ENCODE peak calls at places on chromosomes 6 and 20, in nine cellular contexts. W, A, G, U, D, O, J, R and M are unnamed samples.

GRCh38 chr20:40160151-40160550 is 528.9 kb downstream of the MAFB start:
- DNase-seq in W (peak; percentile 30), A (peak; percentile 31), G (peak; percentile 32), U (peak; percentile 80), D (no peak), O (peak; percentile 32), J (peak; percentile 70), R (peak; percentile 13), M (peak; percentile 28)

GRCh38 chr6:44697333-44697732 is 309.8 kb downstream of the CDC5L start:
- DNase-seq in W (no peak), A (no peak), G (no peak), U (no peak), D (no peak), O (no peak), J (peak; percentile 43), R (no peak), M (peak; percentile 55)

GRCh38 chr6:3888153-3888957 is 39.2 kb downstream of the FAM50B start:
- DNase-seq in W (no peak), A (no peak), G (no peak), U (no peak), D (no peak), O (no peak), J (peak; percentile 79), R (no peak), M (no peak)

GRCh38 chr6:118603372-118603771 is 48.0 kb downstream of the CEP85L start:
- DNase-seq in W (no peak), A (no peak), G (no peak), U (peak; percentile 15), D (no peak), O (no peak), J (no peak), R (no peak), M (no peak)

GRCh38 chr6:135861189-135861588 is 9.7 kb downstream of the PDE7B start:
- DNase-seq in W (no peak), A (no peak), G (no peak), U (peak; percentile 33), D (no peak), O (no peak), J (no peak), R (no peak), M (no peak)

GRCh38 chr6:85498596-85499258 is 48.8 kb downstream of the NT5E start:
- DNase-seq in W (no peak), A (no peak), G (no peak), U (peak; percentile 18), D (no peak), O (no peak), J (no peak), R (no peak), M (no peak)

GRCh38 chr6:144515761-144516160 is 230.6 kb downstream of the UTRN start:
- DNase-seq in W (no peak), A (no peak), G (no peak), U (no peak), D (no peak), O (no peak), J (no peak), R (no peak), M (no peak)

GRCh38 chr6:43814865-43815264 is 44.9 kb downstream of the VEGFA start:
- DNase-seq in W (no peak), A (no peak), G (no peak), U (no peak), D (no peak), O (no peak), J (no peak), R (no peak), M (no peak)

GRCh38 chr20:40991181-40991889 is 37.3 kb upstream of the TOP1 start:
- DNase-seq in W (peak; percentile 36), A (no peak), G (no peak), U (peak; percentile 92), D (no peak), O (peak; percentile 40), J (no peak), R (no peak), M (no peak)

GRCh38 chr20:51797357-51798025 is 4.8 kb downstream of the SALL4 start:
- DNase-seq in W (no peak), A (no peak), G (no peak), U (no peak), D (no peak), O (no peak), J (no peak), R (no peak), M (no peak)

GRCh38 chr6:98477231-98477630 is 357.1 kb upstream of the POU3F2 start:
- DNase-seq in W (no peak), A (no peak), G (no peak), U (no peak), D (no peak), O (no peak), J (no peak), R (no peak), M (no peak)

GRCh38 chr6:97726378-97726777 is 443.4 kb upstream of the MMS22L start:
- DNase-seq in W (no peak), A (peak; percentile 32), G (peak; percentile 1), U (peak; percentile 25), D (no peak), O (no peak), J (no peak), R (no peak), M (no peak)

GRCh38 chr6:66429220-66429619 is 722.2 kb upstream of the EYS start:
- DNase-seq in W (no peak), A (no peak), G (no peak), U (no peak), D (no peak), O (no peak), J (no peak), R (no peak), M (no peak)

GRCh38 chr6:97053643-97054411 is 129.3 kb downstream of the KLHL32 start:
- DNase-seq in W (no peak), A (no peak), G (peak; percentile 14), U (peak; percentile 70), D (no peak), O (no peak), J (no peak), R (no peak), M (no peak)

GRCh38 chr6:10381133-10381829 is 33.6 kb downstream of the TFAP2A start:
- DNase-seq in W (no peak), A (no peak), G (no peak), U (peak; percentile 22), D (no peak), O (no peak), J (peak; percentile 39), R (no peak), M (no peak)

GRCh38 chr20:2398453-2398852 is 17.8 kb downstream of the TGM6 start:
- DNase-seq in W (no peak), A (no peak), G (no peak), U (peak; percentile 90), D (no peak), O (no peak), J (no peak), R (no peak), M (no peak)

GRCh38 chr20:15814903-15815302 is 758.3 kb downstream of the KIF16B start:
- DNase-seq in W (no peak), A (no peak), G (no peak), U (no peak), D (no peak), O (no peak), J (no peak), R (no peak), M (no peak)

GRCh38 chr20:36491901-36492617 is 49.3 kb upstream of the MYL9 start:
- DNase-seq in W (peak; percentile 79), A (no peak), G (no peak), U (peak; percentile 19), D (peak; percentile 17), O (no peak), J (peak; percentile 61), R (no peak), M (no peak)

GRCh38 chr20:59525500-59526241 is 78.7 kb upstream of the PHACTR3 start:
- DNase-seq in W (peak; percentile 37), A (no peak), G (peak; percentile 53), U (peak; percentile 58), D (no peak), O (peak; percentile 50), J (peak; percentile 80), R (peak; percentile 59), M (peak; percentile 70)

GRCh38 chr6:5125152-5126006 is 40.2 kb downstream of the PPP1R3G start:
- DNase-seq in W (no peak), A (no peak), G (no peak), U (no peak), D (no peak), O (no peak), J (no peak), R (no peak), M (no peak)

GRCh38 chr6:3176562-3177355 is 19.4 kb upstream of the TUBB2A start:
- DNase-seq in W (peak; percentile 44), A (no peak), G (peak; percentile 72), U (peak; percentile 70), D (no peak), O (no peak), J (no peak), R (no peak), M (no peak)

GRCh38 chr6:53679446-53679933 is 13.9 kb upstream of the KLHL31 start:
- DNase-seq in W (no peak), A (no peak), G (peak; percentile 5), U (peak; percentile 49), D (no peak), O (no peak), J (no peak), R (no peak), M (no peak)

GRCh38 chr20:21393142-21393541 is 4.2 kb downstream of the NKX2-4 start:
- DNase-seq in W (no peak), A (no peak), G (no peak), U (no peak), D (no peak), O (no peak), J (no peak), R (no peak), M (no peak)

GRCh38 chr20:13325033-13325432 is 104.0 kb downstream of the ISM1 start:
- DNase-seq in W (no peak), A (no peak), G (peak; percentile 22), U (peak; percentile 41), D (no peak), O (no peak), J (peak; percentile 47), R (no peak), M (no peak)

GRCh38 chr20:33728463-33728862 is 3.3 kb upstream of the ZNF341 start:
- DNase-seq in W (no peak), A (no peak), G (no peak), U (no peak), D (no peak), O (no peak), J (no peak), R (no peak), M (no peak)

GRCh38 chr20:58555078-58555765 is 40.0 kb upstream of the APCDD1L start:
- DNase-seq in W (no peak), A (no peak), G (no peak), U (no peak), D (no peak), O (no peak), J (no peak), R (no peak), M (no peak)

GRCh38 chr6:113842165-113842564 is 15.0 kb upstream of the MARCKS start:
- DNase-seq in W (no peak), A (no peak), G (no peak), U (no peak), D (no peak), O (no peak), J (no peak), R (no peak), M (no peak)

GRCh38 chr6:143877584-143878271 is 13.5 kb downstream of the ZC2HC1B start:
- DNase-seq in W (no peak), A (no peak), G (no peak), U (no peak), D (no peak), O (no peak), J (no peak), R (no peak), M (no peak)

GRCh38 chr6:71388068-71388744 is 99.6 kb downstream of the OGFRL1 start:
- DNase-seq in W (no peak), A (no peak), G (no peak), U (no peak), D (no peak), O (no peak), J (no peak), R (no peak), M (no peak)

GRCh38 chr6:146358341-146359046 is 185.1 kb upstream of the RAB32 start:
- DNase-seq in W (no peak), A (no peak), G (no peak), U (peak; percentile 63), D (no peak), O (no peak), J (no peak), R (no peak), M (no peak)

GRCh38 chr20:36777576-36777975 is 4.0 kb upstream of the DSN1 start:
- DNase-seq in W (no peak), A (no peak), G (no peak), U (no peak), D (no peak), O (no peak), J (no peak), R (no peak), M (no peak)